ENCODE peak calls at places on chromosomes 4 and X, in five cellular contexts. O is AG04450, Y is omental fat pad, M is thyroid gland, Q is GM20000. V is an unnamed sample.

GRCh38 chrX:74369666-74370065 is 51.6 kb upstream of the SLC16A2 start:
- DNase-seq in O (no peak), Y (no peak), Q (no peak), M (no peak), V (no peak)

GRCh38 chrX:71604141-71604540 is 14.2 kb downstream of the CXCR3 start:
- DNase-seq in M (no peak), Q (no peak), Y (no peak), O (no peak), V (peak)

GRCh38 chr4:33998204-33998603 is 2246.1 kb downstream of the ARAP2 start:
- DNase-seq in Q (no peak), M (no peak), O (no peak), Y (no peak), V (no peak)

GRCh38 chrX:298993-299392 is 17.8 kb downstream of the PLCXD1 start:
- DNase-seq in Q (no peak), O (no peak), M (no peak), Y (no peak), V (no peak)

GRCh38 chr4:80446664-80447063 is 111.1 kb downstream of the CFAP299 start:
- DNase-seq in O (no peak), Q (no peak), Y (no peak), M (no peak), V (peak)

GRCh38 chrX:138128025-138128671 is 562.2 kb downstream of the ZIC3 start:
- DNase-seq in Y (no peak), M (no peak), Q (peak), O (no peak), V (peak)

GRCh38 chr4:155758500-155759371 is at the start of gene GUCY1B1:
- DNase-seq in M (peak), O (peak), Y (peak), Q (peak), V (peak)

GRCh38 chrX:113422323-113422722 is 581.7 kb upstream of the AMOT start:
- DNase-seq in M (no peak), O (no peak), Q (no peak), Y (no peak), V (no peak)

GRCh38 chrX:148609766-148610698 is 109.6 kb downstream of the AFF2 start:
- DNase-seq in Y (no peak), M (no peak), Q (peak), O (no peak), V (no peak)

GRCh38 chr4:88731359-88731758 is 33.7 kb upstream of the NAP1L5 start:
- DNase-seq in O (no peak), M (no peak), Y (no peak), Q (no peak), V (peak)

GRCh38 chr4:10809905-10810304 is 125.3 kb upstream of the CLNK start:
- DNase-seq in Q (no peak), Y (no peak), M (no peak), O (no peak), V (no peak)

GRCh38 chr4:68865760-68866159 is 50.0 kb downstream of the UGT2B10 start:
- DNase-seq in O (no peak), Y (no peak), Q (no peak), M (no peak), V (no peak)

GRCh38 chr4:4780634-4781287 is 78.7 kb upstream of the MSX1 start:
- DNase-seq in O (peak), Q (no peak), Y (no peak), M (no peak), V (peak)

GRCh38 chr4:4696521-4696920 is 154.7 kb upstream of the STX18 start:
- DNase-seq in Y (no peak), O (no peak), Q (no peak), M (no peak), V (no peak)

GRCh38 chr4:59712474-59712873 is 1487.7 kb upstream of the ADGRL3 start:
- DNase-seq in O (no peak), M (no peak), Q (no peak), Y (no peak), V (no peak)

GRCh38 chr4:73839715-73840114 is 3.2 kb downstream of the CXCL6 start:
- DNase-seq in O (no peak), M (no peak), Q (no peak), Y (no peak), V (no peak)

GRCh38 chrX:8433296-8434094 is 31.1 kb upstream of the VCX3B start:
- DNase-seq in Q (no peak), M (no peak), Y (no peak), O (no peak), V (no peak)

GRCh38 chr4:144644368-144645101 is 1.4 kb upstream of the HHIP start:
- DNase-seq in Y (no peak), O (no peak), M (no peak), Q (peak), V (peak)

GRCh38 chrX:134782796-134783195 is 124.5 kb upstream of the PLAC1 start:
- DNase-seq in Q (no peak), Y (no peak), O (no peak), M (no peak), V (peak)

GRCh38 chr4:122764808-122765189 is 32.3 kb downstream of the BBS12 start:
- DNase-seq in O (peak), Q (peak), Y (no peak), M (no peak), V (peak)

GRCh38 chr4:70603856-70604255 is 11.8 kb downstream of the AMBN start:
- DNase-seq in Y (no peak), Q (no peak), O (no peak), M (no peak), V (peak)

DNA sequence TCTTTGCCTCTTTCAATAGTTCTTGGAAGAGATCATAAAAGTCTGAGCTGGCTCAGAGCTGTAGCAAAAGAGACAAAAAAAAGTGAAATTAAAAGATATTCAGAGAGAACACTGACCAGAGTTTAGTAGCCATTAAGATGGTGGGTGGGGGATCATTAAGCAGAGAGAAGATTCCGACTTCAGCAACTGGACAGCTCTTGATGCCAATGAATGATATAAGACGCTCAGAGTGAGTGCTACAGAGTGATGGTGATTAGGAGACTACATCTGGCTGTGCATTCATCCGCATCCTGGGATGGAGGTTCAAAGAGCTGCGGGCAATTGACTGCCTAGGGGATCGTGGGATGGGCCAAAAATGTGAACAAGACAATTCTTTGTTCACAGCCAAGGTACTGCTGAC is 178.5 kb downstream of the PACRGL start:
- DNase-seq in Y (no peak), M (no peak), O (no peak), Q (no peak), V (no peak)
- TF ChIP-seq CTCF in Y (no peak), M (no peak), O (no peak), Q (no peak), V (no peak)

DNA sequence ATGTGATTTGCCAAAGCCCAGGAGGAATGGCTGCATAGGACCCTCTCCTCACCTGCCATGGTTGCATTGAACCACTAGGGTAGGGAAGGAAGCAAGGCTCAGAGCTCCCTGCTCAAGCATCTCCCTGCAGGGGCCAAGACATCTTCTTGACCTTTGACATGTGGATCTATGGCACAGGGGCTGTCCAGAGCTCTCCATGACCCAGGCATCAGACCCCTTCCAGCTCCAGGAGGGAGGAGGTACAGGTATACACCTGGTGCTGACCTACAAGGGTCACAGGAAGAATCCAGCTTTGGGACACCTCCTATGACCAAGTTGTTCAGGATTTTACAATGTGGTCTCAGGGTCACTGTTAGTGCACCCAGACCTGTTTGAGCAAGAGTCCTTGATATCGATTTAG is 23.2 kb upstream of the ASMTL start:
- DNase-seq in O (no peak), Q (no peak), Y (no peak), M (no peak), V (no peak)
- TF ChIP-seq CTCF in O (no peak), Q (no peak), Y (no peak), M (no peak), V (no peak)

GRCh38 chrX:9510980-9511379 is 46.1 kb downstream of the TBL1X start:
- DNase-seq in O (no peak), M (no peak), Y (no peak), Q (no peak), V (no peak)

GRCh38 chrX:9515464-9515863 is 50.6 kb downstream of the TBL1X start:
- DNase-seq in M (no peak), Q (no peak), O (no peak), Y (no peak), V (no peak)

GRCh38 chrX:9515973-9516538 is 51.2 kb downstream of the TBL1X start:
- DNase-seq in O (no peak), Q (no peak), M (no peak), Y (no peak), V (no peak)

DNA sequence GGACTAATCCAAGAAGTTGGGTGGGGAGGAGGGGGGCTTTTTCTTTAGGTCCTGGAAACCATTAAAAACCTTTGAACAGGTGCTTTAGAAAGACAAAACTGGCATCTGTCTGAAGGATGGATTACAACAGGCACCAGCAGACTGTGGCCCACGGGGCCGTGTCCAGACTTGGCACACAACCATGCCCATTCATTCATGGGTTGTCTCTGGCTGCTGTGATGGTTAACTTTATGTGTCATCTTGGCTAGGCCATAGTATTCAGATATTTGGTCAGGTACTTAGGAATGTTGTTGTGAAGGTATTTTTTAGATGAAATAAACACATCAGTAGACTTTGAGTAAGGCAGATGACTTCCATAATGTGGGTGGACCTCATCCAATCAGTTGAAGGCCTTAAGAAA is 45.5 kb downstream of the TBL1X start:
- DNase-seq in Q (no peak), M (no peak), O (no peak), Y (no peak), V (no peak)
- TF ChIP-seq CTCF in Q (no peak), M (no peak), O (no peak), Y (no peak), V (no peak)

DNA sequence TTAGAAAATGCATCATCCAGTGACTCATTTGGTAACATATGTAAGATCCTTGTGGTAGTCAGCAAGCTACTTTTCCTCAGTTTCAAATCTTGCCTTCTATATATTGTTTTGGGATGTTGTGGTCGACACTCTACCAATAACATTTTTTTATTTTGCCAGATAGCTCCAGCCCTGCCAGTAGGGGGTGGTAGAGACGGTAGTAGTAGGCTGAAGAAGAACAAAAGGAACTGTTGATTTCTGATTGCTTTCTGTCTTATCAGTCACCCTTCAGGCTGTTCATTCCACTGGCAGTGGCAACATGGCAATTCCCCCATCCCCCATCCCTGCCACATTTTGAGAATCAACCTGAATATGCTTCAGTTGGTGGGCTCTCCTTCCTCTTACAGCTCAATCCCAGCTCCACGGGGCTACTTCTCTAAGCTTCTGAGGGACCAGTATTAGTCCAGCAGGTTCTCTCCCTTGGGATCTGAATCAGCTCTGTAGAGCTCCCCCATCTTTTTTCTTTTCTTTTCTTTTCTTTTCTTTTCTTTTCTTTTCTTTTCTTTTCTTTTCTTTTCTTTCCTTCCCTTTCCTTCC is 171.5 kb upstream of the VEGFC start:
- DNase-seq in M (no peak), Q (no peak), O (no peak), Y (no peak), V (no peak)
- TF ChIP-seq CTCF in M (peak), Q (peak), O (peak), Y (no peak), V (peak)

GRCh38 chrX:56219702-56220101 is 12.5 kb upstream of the KLF8 start:
- DNase-seq in Q (no peak), O (no peak), Y (no peak), M (no peak), V (no peak)
- TF ChIP-seq CTCF in Q (no peak), O (no peak), Y (no peak), M (peak), V (no peak)

DNA sequence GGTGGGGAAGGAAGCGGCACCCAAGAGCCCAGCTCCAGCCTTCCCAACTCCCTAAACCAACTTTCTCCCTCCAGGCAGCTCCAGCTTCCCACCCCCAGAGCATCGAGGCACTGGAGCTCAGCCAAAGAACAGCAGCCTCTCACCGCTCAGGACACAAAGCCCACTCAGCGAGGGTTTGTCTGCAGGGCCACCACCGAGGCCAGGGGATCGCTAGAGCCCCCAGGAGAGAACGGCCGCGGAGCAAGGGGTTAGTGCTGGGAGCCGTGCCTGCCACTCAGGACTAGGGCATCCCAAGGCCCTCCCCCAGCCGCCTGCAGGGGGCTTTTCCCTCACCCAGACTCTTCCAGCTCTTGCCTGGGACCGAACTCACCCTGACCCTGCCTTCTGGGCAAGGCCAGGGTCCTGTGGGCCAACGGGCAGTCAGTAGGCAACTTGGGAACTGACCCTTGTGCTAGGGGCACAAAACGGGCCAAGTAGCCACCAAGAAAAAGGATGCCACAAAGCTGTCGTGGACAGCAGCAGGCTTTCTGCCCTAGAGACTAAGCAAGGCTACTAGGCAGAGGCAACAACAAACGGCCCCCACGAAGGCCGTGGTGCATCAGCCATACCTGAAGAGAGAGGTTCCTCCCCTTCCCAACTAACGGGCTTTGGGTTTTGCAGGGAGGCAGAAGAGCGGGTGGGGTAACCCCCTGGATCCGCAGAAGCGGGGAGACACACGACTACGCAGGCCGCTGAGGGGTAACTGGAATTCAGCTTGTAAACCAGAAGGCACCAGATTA is 2.3 kb downstream of the HCFC1 start:
- DNase-seq in Q (no peak), Y (no peak), M (no peak), O (no peak), V (no peak)
- TF ChIP-seq CTCF in Q (no peak), Y (no peak), M (no peak), O (no peak), V (no peak)